ENCODE peak calls at places on chromosomes 1 and 21, in four cellular contexts. One of them, this sample, is unnamed.

GRCh38 chr1:1283821-1284220 is 3.6 kb downstream of the SCNN1D start:
- DNase-seq in HL-60: no peak
- DNase-seq in GM12878: peak
- DNase-seq in K562: peak
- DNase-seq in this sample: no peak

GRCh38 chr1:246865921-246866320 is 65.8 kb downstream of the AHCTF1 start:
- DNase-seq in HL-60: no peak
- DNase-seq in GM12878: no peak
- DNase-seq in K562: no peak
- DNase-seq in this sample: no peak

GRCh38 chr1:58884706-58885661 is 101.1 kb upstream of the JUN start:
- DNase-seq in HL-60: no peak
- DNase-seq in GM12878: no peak
- DNase-seq in K562: peak
- DNase-seq in this sample: no peak

GRCh38 chr1:72845342-72845741 is 563.0 kb upstream of the NEGR1 start:
- DNase-seq in HL-60: no peak
- DNase-seq in GM12878: no peak
- DNase-seq in K562: no peak
- DNase-seq in this sample: no peak

GRCh38 chr1:79604490-79605198 is 598.1 kb upstream of the ADGRL4 start:
- DNase-seq in HL-60: no peak
- DNase-seq in GM12878: no peak
- DNase-seq in K562: no peak
- DNase-seq in this sample: no peak

GRCh38 chr21:42081931-42082381 is 10.8 kb downstream of the UMODL1 start:
- DNase-seq in HL-60: no peak
- DNase-seq in GM12878: no peak
- DNase-seq in K562: no peak
- DNase-seq in this sample: no peak

GRCh38 chr1:60904079-60904852 is 178.1 kb upstream of the NFIA start:
- DNase-seq in HL-60: no peak
- DNase-seq in GM12878: no peak
- DNase-seq in K562: no peak
- DNase-seq in this sample: no peak

GRCh38 chr1:4022715-4023114 is 122.6 kb upstream of the C1orf174 start:
- DNase-seq in HL-60: no peak
- DNase-seq in GM12878: no peak
- DNase-seq in K562: no peak
- DNase-seq in this sample: no peak

GRCh38 chr1:175193339-175193950 is 869 bp upstream of the KIAA0040 start:
- DNase-seq in HL-60: no peak
- DNase-seq in GM12878: no peak
- DNase-seq in K562: no peak
- DNase-seq in this sample: no peak

GRCh38 chr1:10494754-10495474 is 20.2 kb downstream of the PEX14 start:
- DNase-seq in HL-60: peak
- DNase-seq in GM12878: peak
- DNase-seq in K562: peak
- DNase-seq in this sample: peak

GRCh38 chr1:2936568-2937515 is 84.4 kb upstream of the ACTRT2 start:
- DNase-seq in HL-60: no peak
- DNase-seq in GM12878: no peak
- DNase-seq in K562: no peak
- DNase-seq in this sample: no peak

GRCh38 chr1:2935184-2935583 is 86.1 kb upstream of the ACTRT2 start:
- DNase-seq in HL-60: no peak
- DNase-seq in GM12878: no peak
- DNase-seq in K562: no peak
- DNase-seq in this sample: no peak

GRCh38 chr1:2934642-2935081 is 86.6 kb upstream of the ACTRT2 start:
- DNase-seq in HL-60: no peak
- DNase-seq in GM12878: no peak
- DNase-seq in K562: no peak
- DNase-seq in this sample: no peak

GRCh38 chr1:2934173-2934540 is 87.1 kb upstream of the ACTRT2 start:
- DNase-seq in HL-60: no peak
- DNase-seq in GM12878: no peak
- DNase-seq in K562: no peak
- DNase-seq in this sample: no peak

DNA sequence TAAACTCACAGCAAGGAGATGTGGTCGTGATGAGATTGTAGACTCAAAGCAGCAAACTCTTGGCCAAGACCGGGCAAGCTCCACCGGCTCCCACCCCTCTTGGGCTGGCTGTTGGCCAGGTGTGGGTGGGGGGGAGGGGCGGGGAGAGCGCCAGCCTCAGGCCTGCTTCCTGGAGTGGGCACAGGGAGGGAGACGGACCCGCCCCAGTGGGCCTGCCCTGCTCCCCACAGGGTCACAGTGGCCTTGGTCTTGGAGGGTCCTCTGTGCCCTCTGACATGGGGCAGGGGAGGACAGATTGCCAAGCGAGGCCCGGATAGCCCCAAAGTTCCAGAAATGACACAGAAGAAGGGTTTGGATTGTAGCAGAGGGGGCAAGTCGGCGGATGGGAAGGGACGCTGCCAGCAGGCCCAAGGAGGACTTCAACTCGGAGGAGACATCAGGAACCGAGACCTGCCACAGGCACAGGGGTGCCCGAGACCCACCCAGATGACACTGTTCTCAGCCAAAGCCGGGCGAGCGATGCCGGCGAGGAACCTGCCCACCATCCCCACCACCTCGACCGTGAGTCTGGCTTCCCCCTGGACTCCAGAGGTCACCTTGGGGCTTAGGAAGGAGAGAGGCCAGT is 85.4 kb upstream of the ACTRT2 start:
- DNase-seq in HL-60: no peak
- DNase-seq in GM12878: no peak
- DNase-seq in K562: no peak
- DNase-seq in this sample: no peak
- TF ChIP-seq SPI1 in HL-60: no peak
- TF ChIP-seq SPI1 in GM12878: no peak
- TF ChIP-seq SPI1 in K562: no peak
- TF ChIP-seq SPI1 in this sample: no peak

DNA sequence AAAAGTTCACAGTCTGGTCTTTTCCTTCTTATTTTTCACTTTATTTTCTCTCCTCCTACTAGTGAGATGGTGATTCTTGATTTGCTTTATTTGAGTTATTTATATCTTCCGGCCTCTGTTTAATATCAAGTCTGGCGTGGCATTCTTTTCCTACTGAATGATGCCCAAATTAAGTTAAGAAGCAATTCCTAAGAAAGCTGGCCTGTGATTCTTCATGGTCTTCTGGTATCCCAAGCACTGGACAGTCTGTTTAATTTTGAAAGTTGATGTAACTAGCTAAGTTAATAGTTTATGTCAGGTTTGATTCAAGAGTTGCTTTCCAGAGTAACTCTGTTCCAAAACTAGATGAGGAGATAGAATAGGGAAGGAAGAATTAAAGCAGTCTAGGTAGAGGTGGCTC is 9.2 kb upstream of the ENAH start:
- DNase-seq in HL-60: no peak
- DNase-seq in GM12878: no peak
- DNase-seq in K562: no peak
- DNase-seq in this sample: no peak
- TF ChIP-seq POLR2AphosphoS5 in HL-60: no peak
- TF ChIP-seq POLR2AphosphoS5 in GM12878: no peak
- TF ChIP-seq POLR2AphosphoS5 in K562: no peak
- TF ChIP-seq POLR2AphosphoS5 in this sample: no peak

GRCh38 chr1:221344693-221345092 is 397.2 kb downstream of the DUSP10 start:
- DNase-seq in HL-60: no peak
- DNase-seq in GM12878: no peak
- DNase-seq in K562: no peak
- DNase-seq in this sample: no peak

GRCh38 chr1:221347706-221348105 is 394.2 kb downstream of the DUSP10 start:
- DNase-seq in HL-60: no peak
- DNase-seq in GM12878: no peak
- DNase-seq in K562: no peak
- DNase-seq in this sample: no peak

GRCh38 chr1:221350091-221350490 is 391.8 kb downstream of the DUSP10 start:
- DNase-seq in HL-60: no peak
- DNase-seq in GM12878: no peak
- DNase-seq in K562: no peak
- DNase-seq in this sample: no peak
- TF ChIP-seq SPI1 in HL-60: no peak
- TF ChIP-seq SPI1 in GM12878: no peak
- TF ChIP-seq SPI1 in K562: no peak
- TF ChIP-seq SPI1 in this sample: no peak

GRCh38 chr1:31153423-31153822 is 86.3 kb downstream of the NKAIN1 start:
- DNase-seq in HL-60: no peak
- DNase-seq in GM12878: no peak
- DNase-seq in K562: no peak
- DNase-seq in this sample: no peak

GRCh38 chr1:31155216-31155806 is 84.4 kb downstream of the NKAIN1 start:
- DNase-seq in HL-60: peak
- DNase-seq in GM12878: no peak
- DNase-seq in K562: peak
- DNase-seq in this sample: peak

GRCh38 chr1:31152181-31152768 is 86.8 kb upstream of the PUM1 start:
- DNase-seq in HL-60: peak
- DNase-seq in GM12878: no peak
- DNase-seq in K562: peak
- DNase-seq in this sample: no peak

GRCh38 chr1:31154000-31154631 is 85.6 kb downstream of the NKAIN1 start:
- DNase-seq in HL-60: no peak
- DNase-seq in GM12878: no peak
- DNase-seq in K562: no peak
- DNase-seq in this sample: no peak

GRCh38 chr1:31154632-31155215 is 85.0 kb downstream of the NKAIN1 start:
- DNase-seq in HL-60: peak
- DNase-seq in GM12878: no peak
- DNase-seq in K562: peak
- DNase-seq in this sample: peak
- TF ChIP-seq POLR2AphosphoS5 in HL-60: no peak
- TF ChIP-seq POLR2AphosphoS5 in GM12878: no peak
- TF ChIP-seq POLR2AphosphoS5 in K562: peak
- TF ChIP-seq POLR2AphosphoS5 in this sample: no peak

This sample was measured in GM12891.